ENCODE peak calls at places on chromosomes 16 and 17, in ten cellular contexts. D is central memory CD4-positive, alpha-beta T cell; G is KBM-7; J is amniotic epithelial cell; T is B cell; W is memory B cell; B is C1 segment of cervical spinal cord; I is BJ; X is activated effector memory CD4-positive, alpha-beta T cell treated with Interleukin-2 at 50 U/mL for 16 hours; P is stimulated activated CD4-positive, alpha-beta T cell treated with anti-CD3 and anti-CD28 coated beads, Interleukin-1b, Interleukin-23, amount 100 ng/mL, for 48 hours. N is an unnamed sample.

GRCh38 chr16:29644338-29644857 is 18.6 kb upstream of the SPN start:
- DNase-seq in D (no peak), G (no peak), J (no peak), T (no peak), W (no peak), B (no peak), I (no peak), X (no peak), P (no peak), N (no peak)

GRCh38 chr16:6940968-6941367 is 391.7 kb upstream of the RBFOX1 start:
- DNase-seq in D (no peak), G (no peak), J (no peak), T (no peak), W (no peak), B (no peak), I (no peak), X (no peak), P (no peak), N (no peak)

GRCh38 chr17:18950944-18951905 is 740 bp upstream of the SLC5A10 start:
- DNase-seq in D (no peak), G (no peak), J (no peak), T (no peak), W (no peak), B (no peak), I (no peak), X (no peak), P (no peak), N (no peak)

GRCh38 chr16:50602531-50603205 is 54.5 kb downstream of the NKD1 start:
- DNase-seq in D (peak; percentile 72), G (no peak), J (no peak), T (no peak), W (no peak), B (no peak), I (no peak), X (peak; percentile 53), P (peak; percentile 15), N (no peak)

GRCh38 chr17:61680921-61681320 is 89.9 kb upstream of the NACA2 start:
- DNase-seq in D (no peak), G (no peak), J (no peak), T (no peak), W (no peak), B (no peak), I (no peak), X (no peak), P (no peak), N (no peak)

GRCh38 chr17:16407911-16408588 is 7.3 kb upstream of the TRPV2 start:
- DNase-seq in D (no peak), G (no peak), J (peak; percentile 39), T (peak; percentile 63), W (peak; percentile 60), B (peak; percentile 33), I (no peak), X (no peak), P (no peak), N (no peak)

GRCh38 chr16:64356267-64356666 is 765.6 kb downstream of the CDH11 start:
- DNase-seq in D (no peak), G (no peak), J (peak; percentile 88), T (no peak), W (no peak), B (no peak), I (peak; percentile 92), X (no peak), P (no peak), N (no peak)

GRCh38 chr16:73483076-73483791 is 435.3 kb upstream of the ZFHX3 start:
- DNase-seq in D (no peak), G (no peak), J (no peak), T (no peak), W (no peak), B (no peak), I (no peak), X (no peak), P (no peak), N (no peak)

GRCh38 chr17:37828313-37829124 is 83.7 kb upstream of the HNF1B start:
- DNase-seq in D (no peak), G (peak; percentile 91), J (no peak), T (no peak), W (no peak), B (no peak), I (no peak), X (no peak), P (no peak), N (peak; percentile 75)

GRCh38 chr16:11087691-11088431 is 143.5 kb downstream of the CLEC16A start:
- DNase-seq in D (no peak), G (no peak), J (peak; percentile 40), T (no peak), W (no peak), B (no peak), I (no peak), X (peak; percentile 15), P (peak; percentile 46), N (no peak)

GRCh38 chr17:75568412-75569255 is 19.0 kb upstream of the MYO15B start:
- DNase-seq in D (no peak), G (no peak), J (no peak), T (peak; percentile 31), W (no peak), B (no peak), I (no peak), X (no peak), P (no peak), N (no peak)

GRCh38 chr16:82580293-82580900 is 46.4 kb upstream of the CDH13 start:
- DNase-seq in D (no peak), G (peak; percentile 7), J (no peak), T (no peak), W (no peak), B (peak; percentile 3), I (no peak), X (no peak), P (no peak), N (peak; percentile 0)

GRCh38 chr16:1863681-1864460 is 8.1 kb downstream of the MEIOB start:
- DNase-seq in D (peak; percentile 18), G (peak; percentile 41), J (peak; percentile 41), T (no peak), W (peak; percentile 13), B (no peak), I (no peak), X (no peak), P (no peak), N (peak; percentile 52)

GRCh38 chr16:424033-424622 is 1.3 kb upstream of the RAB11FIP3 start:
- DNase-seq in D (no peak), G (no peak), J (peak; percentile 99), T (no peak), W (no peak), B (peak; percentile 57), I (peak; percentile 93), X (no peak), P (no peak), N (no peak)

GRCh38 chr16:64858076-64858475 is 263.8 kb downstream of the CDH11 start:
- DNase-seq in D (no peak), G (no peak), J (peak; percentile 10), T (no peak), W (no peak), B (no peak), I (no peak), X (no peak), P (no peak), N (no peak)

GRCh38 chr16:65113441-65113840 is 8.4 kb downstream of the CDH11 start:
- DNase-seq in D (no peak), G (no peak), J (peak; percentile 47), T (no peak), W (no peak), B (no peak), I (no peak), X (no peak), P (no peak), N (no peak)

GRCh38 chr16:84930298-84931106 is 80.8 kb downstream of the ZDHHC7 start:
- DNase-seq in D (no peak), G (no peak), J (no peak), T (no peak), W (no peak), B (no peak), I (no peak), X (no peak), P (no peak), N (no peak)

GRCh38 chr16:29907973-29908372 is 7.7 kb downstream of the ASPHD1 start:
- DNase-seq in D (no peak), G (no peak), J (no peak), T (no peak), W (no peak), B (no peak), I (no peak), X (no peak), P (no peak), N (no peak)

GRCh38 chr16:27515874-27516353 is 33.8 kb downstream of the GTF3C1 start:
- DNase-seq in D (no peak), G (peak; percentile 35), J (peak; percentile 29), T (no peak), W (no peak), B (peak; percentile 35), I (no peak), X (no peak), P (peak; percentile 16), N (no peak)

GRCh38 chr16:84514295-84514873 is 9.9 kb upstream of the MEAK7 start:
- DNase-seq in D (no peak), G (no peak), J (no peak), T (no peak), W (no peak), B (no peak), I (no peak), X (no peak), P (no peak), N (no peak)

GRCh38 chr17:79028496-79029326 is 4.7 kb downstream of the C1QTNF1 start:
- DNase-seq in D (no peak), G (no peak), J (no peak), T (no peak), W (no peak), B (no peak), I (no peak), X (no peak), P (no peak), N (no peak)

GRCh38 chr17:76524598-76525512 is 12.7 kb downstream of the CYGB start:
- DNase-seq in D (no peak), G (no peak), J (no peak), T (no peak), W (no peak), B (no peak), I (no peak), X (no peak), P (no peak), N (no peak)

GRCh38 chr16:77043076-77043475 is 147.9 kb upstream of the MON1B start:
- DNase-seq in D (no peak), G (peak; percentile 8), J (peak; percentile 24), T (no peak), W (no peak), B (no peak), I (no peak), X (no peak), P (no peak), N (peak; percentile 2)

GRCh38 chr17:82305727-82306300 is 11.6 kb downstream of the CD7 start:
- DNase-seq in D (no peak), G (no peak), J (no peak), T (no peak), W (no peak), B (no peak), I (no peak), X (no peak), P (no peak), N (no peak)

GRCh38 chr17:66523378-66524174 is 221.2 kb downstream of the PRKCA start:
- DNase-seq in D (no peak), G (no peak), J (no peak), T (no peak), W (no peak), B (no peak), I (no peak), X (no peak), P (no peak), N (no peak)

GRCh38 chr17:57256708-57257112 is 387 bp downstream of the MSI2 start:
- DNase-seq in D (peak; percentile 32), G (no peak), J (no peak), T (peak; percentile 53), W (no peak), B (no peak), I (no peak), X (peak; percentile 27), P (peak; percentile 17), N (peak; percentile 19)

GRCh38 chr17:73278049-73278464 is 16.4 kb upstream of the CPSF4L start:
- DNase-seq in D (no peak), G (no peak), J (no peak), T (no peak), W (no peak), B (no peak), I (no peak), X (no peak), P (no peak), N (no peak)

GRCh38 chr17:43667506-43668438 is 6.0 kb upstream of the MEOX1 start:
- DNase-seq in D (no peak), G (no peak), J (no peak), T (no peak), W (no peak), B (no peak), I (no peak), X (no peak), P (no peak), N (no peak)

N was measured in AML-193.